ENCODE peak calls at places on chromosomes 7 and 10, in ten cellular contexts. P is fibroblast of lung, X is PC-3, U is mesendoderm, W is transverse colon, M is adrenal gland, E is left lung, N is heart right ventricle, K is IMR-90, L is lower lobe of right lung. F is an unnamed sample.

GRCh38 chr7:8327199-8327598 is 65.2 kb upstream of the ICA1 start:
- DNase-seq in P (no peak), X (no peak), U (no peak), W (no peak), M (no peak), E (no peak), N (no peak), K (no peak), L (no peak), F (no peak)

GRCh38 chr7:94394058-94394398 is 667 bp upstream of the COL1A2 start:
- DNase-seq in P (no peak), X (no peak), U (no peak), W (no peak), M (no peak), E (peak; percentile 64), N (no peak), K (peak; percentile 69), L (no peak), F (no peak)

GRCh38 chr7:34315032-34315431 is 343.0 kb upstream of the NPSR1 start:
- DNase-seq in P (peak; percentile 43), X (no peak), U (peak; percentile 59), W (no peak), M (no peak), E (no peak), N (no peak), K (peak; percentile 83), L (no peak), F (no peak)

GRCh38 chr7:126698446-126698845 is 554.3 kb downstream of the GRM8 start:
- DNase-seq in P (no peak), X (peak; percentile 13), U (no peak), W (no peak), M (no peak), E (no peak), N (no peak), K (no peak), L (no peak), F (no peak)

GRCh38 chr7:69871213-69871885 is 273.1 kb downstream of the AUTS2 start:
- DNase-seq in P (peak; percentile 30), X (peak; percentile 1), U (no peak), W (no peak), M (peak; percentile 26), E (no peak), N (no peak), K (peak; percentile 36), L (no peak), F (peak; percentile 59)

GRCh38 chr7:18761046-18761445 is 265.5 kb downstream of the HDAC9 start:
- DNase-seq in P (no peak), X (no peak), U (no peak), W (no peak), M (no peak), E (no peak), N (no peak), K (no peak), L (no peak), F (no peak)

GRCh38 chr7:107427462-107427861 is 42.4 kb upstream of the GPR22 start:
- DNase-seq in P (no peak), X (no peak), U (no peak), W (no peak), M (no peak), E (peak; percentile 37), N (peak; percentile 16), K (no peak), L (no peak), F (no peak)

GRCh38 chr7:70557281-70557680 is 574.7 kb upstream of the GALNT17 start:
- DNase-seq in P (no peak), X (no peak), U (no peak), W (no peak), M (no peak), E (no peak), N (no peak), K (no peak), L (no peak), F (no peak)

GRCh38 chr7:125773113-125773800 is 843.6 kb upstream of the POT1 start:
- DNase-seq in P (no peak), X (no peak), U (peak; percentile 8), W (no peak), M (no peak), E (no peak), N (no peak), K (no peak), L (no peak), F (peak; percentile 26)

GRCh38 chr10:68832596-68832995 is 5.3 kb downstream of the STOX1 start:
- DNase-seq in P (no peak), X (no peak), U (no peak), W (no peak), M (no peak), E (no peak), N (no peak), K (no peak), L (no peak), F (no peak)

GRCh38 chr7:91671245-91671644 is 209.3 kb downstream of the MTERF1 start:
- DNase-seq in P (no peak), X (no peak), U (no peak), W (no peak), M (no peak), E (no peak), N (no peak), K (no peak), L (no peak), F (no peak)

GRCh38 chr10:23110722-23111660 is 15.6 kb downstream of the MSRB2 start:
- DNase-seq in P (no peak), X (no peak), U (no peak), W (no peak), M (no peak), E (no peak), N (no peak), K (no peak), L (no peak), F (no peak)

GRCh38 chr10:20903635-20904390 is 6.7 kb upstream of the NEBL start:
- DNase-seq in P (no peak), X (no peak), U (no peak), W (no peak), M (no peak), E (no peak), N (no peak), K (no peak), L (no peak), F (no peak)

GRCh38 chr7:16978358-16979244 is 96.8 kb upstream of the AGR3 start:
- DNase-seq in P (peak; percentile 88), X (peak; percentile 84), U (peak; percentile 18), W (no peak), M (no peak), E (no peak), N (no peak), K (peak; percentile 88), L (no peak), F (no peak)

GRCh38 chr7:159094030-159094740 is 50.5 kb downstream of the VIPR2 start:
- DNase-seq in P (no peak), X (no peak), U (no peak), W (peak; percentile 3), M (no peak), E (no peak), N (no peak), K (no peak), L (no peak), F (no peak)

GRCh38 chr7:82699773-82700186 is 256.2 kb upstream of the CACNA2D1 start:
- DNase-seq in P (peak; percentile 20), X (peak; percentile 96), U (peak; percentile 79), W (peak; percentile 55), M (no peak), E (no peak), N (no peak), K (peak; percentile 54), L (no peak), F (peak; percentile 31)

GRCh38 chr10:102743078-102743587 is 615 bp upstream of the WBP1L start:
- DNase-seq in P (no peak), X (no peak), U (no peak), W (no peak), M (no peak), E (no peak), N (no peak), K (no peak), L (no peak), F (no peak)

DNA sequence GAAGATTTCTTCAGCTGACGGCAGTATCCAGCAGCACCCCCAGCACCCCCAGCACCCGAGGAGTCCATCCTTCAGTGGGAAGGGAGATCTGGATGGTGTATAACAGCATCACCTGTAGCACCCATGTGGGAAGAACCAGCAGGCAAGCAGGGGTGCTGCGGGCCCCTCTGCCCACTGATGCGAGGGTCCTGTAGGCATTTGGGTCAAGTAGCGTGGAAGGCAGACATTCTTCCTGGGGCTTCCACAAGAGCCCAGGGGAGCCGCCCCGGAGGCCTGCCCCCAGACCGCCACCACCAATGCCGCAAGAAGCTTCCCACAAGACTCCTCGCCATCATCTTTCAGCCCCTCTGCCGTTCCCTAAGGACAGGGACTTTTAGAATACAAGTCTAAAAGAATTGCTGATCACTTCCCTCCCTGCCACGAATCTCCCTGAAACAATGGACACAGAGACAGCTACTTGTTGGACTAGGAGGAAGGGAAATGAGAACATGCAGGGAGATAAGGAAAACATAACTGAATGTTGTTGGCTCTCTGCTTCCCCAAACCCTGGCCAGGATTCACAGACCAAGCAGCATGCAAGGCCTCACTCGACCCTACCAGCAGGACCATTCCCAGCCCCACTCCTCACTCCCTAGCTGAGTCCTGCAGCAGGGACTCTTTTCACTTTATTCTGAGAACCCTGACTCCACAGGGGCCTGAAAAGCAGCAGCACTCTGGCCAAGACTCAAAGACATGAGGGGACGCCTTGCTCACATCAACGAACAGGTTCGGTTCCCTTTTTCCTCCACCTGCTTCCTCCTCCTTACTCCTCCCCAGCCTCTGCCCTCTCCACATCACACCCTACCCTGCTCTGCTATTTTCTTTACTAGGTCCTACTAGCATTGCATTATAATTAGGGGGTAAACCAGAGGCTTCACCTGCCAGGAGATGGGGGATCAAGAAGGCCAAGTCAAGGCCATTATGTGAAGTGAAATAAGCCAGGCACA is 164.5 kb downstream of the HERPUD2 start:
- DNase-seq in P (no peak), X (no peak), U (no peak), W (no peak), M (no peak), E (no peak), N (no peak), K (no peak), L (no peak), F (no peak)
- H3K4me1 ChIP-seq in P (no peaks in the 10 kb centered on the region), X (peaks cover 8% of the 10 kb centered on the region), U (no peaks in the 10 kb centered on the region), W (no peaks in the 10 kb centered on the region), M (no peaks in the 10 kb centered on the region), E (no peaks in the 10 kb centered on the region), N (no peaks in the 10 kb centered on the region), K (no peaks in the 10 kb centered on the region), L (no peaks in the 10 kb centered on the region), F (no peaks in the 10 kb centered on the region)

GRCh38 chr7:134784251-134785049 is 5.0 kb downstream of the CALD1 start:
- DNase-seq in P (no peak), X (no peak), U (no peak), W (no peak), M (peak; percentile 13), E (no peak), N (no peak), K (no peak), L (no peak), F (no peak)
- H3K27ac ChIP-seq in P (no peak overlapping the region), X (no peak overlapping the region), U (no peak overlapping the region), W (peak overlapping the region; percentile 84), M (no peak overlapping the region), E (no peak overlapping the region), N (no peak overlapping the region), K (no peak overlapping the region), L (no peak overlapping the region), F (no peak overlapping the region)

GRCh38 chr7:1314908-1315450 is 82.3 kb downstream of the UNCX start:
- DNase-seq in P (no peak), X (no peak), U (no peak), W (no peak), M (no peak), E (no peak), N (no peak), K (no peak), L (peak; percentile 14), F (no peak)
- H3K27me3 ChIP-seq in P (no peaks in the 10 kb centered on the region), X (no peaks in the 10 kb centered on the region), U (no peaks in the 10 kb centered on the region), W (no peaks in the 10 kb centered on the region), M (no peaks in the 10 kb centered on the region), E (peaks cover 55% of the 10 kb centered on the region), N (peaks cover 30% of the 10 kb centered on the region), K (peaks cover 19% of the 10 kb centered on the region), L (peaks cover 14% of the 10 kb centered on the region), F (no peaks in the 10 kb centered on the region)

GRCh38 chr10:119365773-119366640 is 158.6 kb downstream of the GRK5 start:
- DNase-seq in P (no peak), X (no peak), U (peak; percentile 84), W (no peak), M (no peak), E (no peak), N (no peak), K (peak; percentile 15), L (peak; percentile 24), F (no peak)
- H3K4me1 ChIP-seq in P (peaks cover 57% of the 10 kb centered on the region), X (no peaks in the 10 kb centered on the region), U (peaks cover 4% of the 10 kb centered on the region), W (peaks cover 10% of the 10 kb centered on the region), M (peaks cover 42% of the 10 kb centered on the region), E (peaks cover 32% of the 10 kb centered on the region), N (peaks cover 54% of the 10 kb centered on the region), K (peaks cover 60% of the 10 kb centered on the region), L (peaks cover 89% of the 10 kb centered on the region), F (peaks cover 39% of the 10 kb centered on the region)